ENCODE peak calls at places on chromosomes 6 and 20, in ten cellular contexts. U, Y, Q, G, S, I, V, K, O and W are unnamed samples.

GRCh38 chr6:42629845-42630244 is 66.0 kb downstream of the UBR2 start:
- DNase-seq in G (no peak), S (no peak), Q (no peak), Y (peak; percentile 27), V (no peak), I (no peak), O (no peak), K (no peak), U (no peak), W (no peak)

GRCh38 chr6:134373282-134373922 is 55.5 kb upstream of the SGK1 start:
- DNase-seq in K (peak; percentile 42), G (no peak), Q (no peak), S (no peak), I (peak; percentile 87), U (no peak), V (peak; percentile 75), Y (peak; percentile 95), O (peak; percentile 38), W (no peak)

GRCh38 chr20:39813190-39813829 is 851.2 kb downstream of the DHX35 start:
- DNase-seq in I (no peak), O (no peak), K (no peak), S (no peak), V (no peak), G (no peak), Q (no peak), Y (no peak), U (no peak), W (no peak)

GRCh38 chr20:60906555-60906954 is 345.5 kb upstream of the CDH4 start:
- DNase-seq in S (no peak), Q (no peak), K (no peak), O (no peak), G (no peak), I (no peak), Y (no peak), V (no peak), U (no peak), W (no peak)

GRCh38 chr20:57570145-57570850 is 9.4 kb downstream of the PCK1 start:
- DNase-seq in O (no peak), K (no peak), I (no peak), V (no peak), Y (no peak), Q (no peak), G (no peak), S (no peak), U (no peak), W (no peak)

GRCh38 chr20:17169575-17170136 is 57.2 kb upstream of the PCSK2 start:
- DNase-seq in S (peak; percentile 86), V (no peak), G (no peak), O (no peak), Y (no peak), I (no peak), K (no peak), Q (no peak), U (no peak), W (no peak)

GRCh38 chr20:23190557-23190956 is 104.4 kb upstream of the CD93 start:
- DNase-seq in V (no peak), S (no peak), Q (no peak), G (no peak), Y (no peak), I (no peak), K (no peak), O (no peak), U (no peak), W (no peak)

GRCh38 chr6:90121982-90122381 is 174.7 kb downstream of the BACH2 start:
- DNase-seq in O (no peak), U (no peak), Y (no peak), K (peak; percentile 54), Q (no peak), G (no peak), I (no peak), S (no peak), V (no peak), W (no peak)

GRCh38 chr6:133394630-133395029 is 153.5 kb downstream of the EYA4 start:
- DNase-seq in S (no peak), O (no peak), Q (no peak), U (no peak), Y (no peak), K (no peak), V (no peak), G (no peak), I (no peak), W (no peak)

GRCh38 chr20:1943267-1944002 is 48.2 kb downstream of the SIRPA start:
- DNase-seq in O (peak; percentile 54), S (no peak), I (no peak), U (no peak), V (peak; percentile 76), Y (no peak), Q (peak; percentile 57), K (peak; percentile 68), G (no peak), W (no peak)

GRCh38 chr6:43268348-43268685 is 25.0 kb downstream of the TTBK1 start:
- DNase-seq in V (no peak), S (no peak), Q (no peak), Y (peak; percentile 36), G (no peak), I (no peak), K (no peak), O (no peak), U (no peak), W (no peak)

GRCh38 chr6:24994812-24995211 is 59.1 kb upstream of the RIPOR2 start:
- DNase-seq in Q (no peak), G (no peak), V (no peak), I (no peak), Y (no peak), K (no peak), U (no peak), O (no peak), S (no peak), W (no peak)

GRCh38 chr6:39035689-39036088 is 12.9 kb upstream of the GLP1R start:
- DNase-seq in Y (no peak), Q (no peak), S (no peak), O (no peak), U (no peak), I (no peak), K (no peak), G (no peak), V (no peak), W (no peak)

GRCh38 chr6:156748504-156748903 is 28.7 kb upstream of the ARID1B start:
- DNase-seq in S (no peak), I (no peak), K (no peak), O (no peak), G (no peak), U (no peak), V (no peak), Y (no peak), Q (no peak), W (no peak)

GRCh38 chr6:118656822-118657451 is 5.5 kb upstream of the CEP85L start:
- DNase-seq in I (no peak), Q (no peak), K (no peak), S (no peak), V (no peak), O (no peak), Y (no peak), U (no peak), G (no peak), W (no peak)

GRCh38 chr20:43778375-43778774 is 51.6 kb upstream of the GTSF1L start:
- DNase-seq in Y (peak; percentile 7), Q (no peak), K (no peak), G (no peak), V (no peak), O (no peak), U (no peak), S (no peak), I (no peak), W (no peak)

GRCh38 chr6:24033284-24033683 is 92.7 kb upstream of the NRSN1 start:
- DNase-seq in I (no peak), K (no peak), V (no peak), U (no peak), Q (no peak), O (no peak), S (no peak), G (no peak), Y (peak; percentile 32), W (no peak)

GRCh38 chr6:20572940-20573339 is 38.7 kb downstream of the CDKAL1 start:
- DNase-seq in S (no peak), G (no peak), I (peak; percentile 82), Q (peak; percentile 33), K (no peak), U (no peak), Y (peak; percentile 75), O (no peak), V (no peak), W (no peak)

GRCh38 chr6:110217255-110217654 is 37.0 kb downstream of the CDC40 start:
- DNase-seq in I (no peak), Y (no peak), Q (no peak), O (no peak), S (no peak), K (peak; percentile 1), G (no peak), V (no peak), U (no peak), W (no peak)

GRCh38 chr6:161010418-161010817 is 18.8 kb downstream of the MAP3K4 start:
- DNase-seq in K (peak; percentile 37), V (no peak), G (no peak), Q (no peak), O (no peak), U (no peak), I (no peak), S (no peak), Y (no peak), W (no peak)

GRCh38 chr6:152136449-152136825 is 329.0 kb downstream of the ESR1 start:
- DNase-seq in V (no peak), K (no peak), Q (no peak), U (no peak), I (peak; percentile 30), G (no peak), S (no peak), O (no peak), Y (no peak), W (no peak)

GRCh38 chr20:33373735-33374605 is 27.3 kb downstream of the CDK5RAP1 start:
- DNase-seq in Y (no peak), S (peak; percentile 37), K (no peak), I (peak; percentile 28), G (no peak), U (no peak), V (no peak), O (peak; percentile 89), Q (no peak), W (no peak)

GRCh38 chr6:37679539-37680476 is 17.9 kb downstream of the MDGA1 start:
- DNase-seq in Y (no peak), S (peak; percentile 94), G (no peak), I (no peak), V (no peak), U (no peak), K (no peak), Q (no peak), O (peak; percentile 26), W (no peak)

GRCh38 chr6:144264270-144265060 is 20.7 kb upstream of the UTRN start:
- DNase-seq in G (no peak), S (no peak), Y (no peak), Q (peak; percentile 82), V (no peak), I (peak; percentile 88), O (peak; percentile 77), U (no peak), K (peak; percentile 90), W (no peak)

GRCh38 chr6:42692151-42692911 is 30.1 kb downstream of the PRPH2 start:
- DNase-seq in G (no peak), U (no peak), S (no peak), Q (peak; percentile 35), I (peak; percentile 89), V (no peak), Y (no peak), K (peak; percentile 68), O (no peak), W (no peak)

GRCh38 chr6:140988780-140989179 is 1143.9 kb upstream of the GJE1 start:
- DNase-seq in O (no peak), I (peak; percentile 33), G (no peak), V (no peak), Y (no peak), S (peak; percentile 39), Q (peak; percentile 15), U (no peak), K (no peak), W (no peak)

GRCh38 chr6:29926795-29927427 is 15.4 kb upstream of the HLA-A start:
- DNase-seq in V (peak; percentile 91), Q (no peak), U (peak; percentile 65), K (peak; percentile 27), Y (peak; percentile 94), O (peak; percentile 48), I (peak; percentile 24), G (peak; percentile 81), S (no peak), W (peak; percentile 86)

GRCh38 chr6:94454231-94454630 is 1034.9 kb upstream of the EPHA7 start:
- DNase-seq in Y (no peak), O (no peak), Q (no peak), U (no peak), V (no peak), I (no peak), K (no peak), S (no peak), G (no peak), W (no peak)